ENCODE peak calls at places on chromosome 7, in seven cellular contexts. S is CD8-positive, alpha-beta memory T cell; R is colonic mucosa; D is fibroblast of lung; I is upper lobe of right lung; J is lower lobe of right lung; N is right atrium auricular region. V is an unnamed sample.

GRCh38 chr7:2024227-2024918 is 208.4 kb downstream of the MAD1L1 start:
- DNase-seq in S (no peak), R (no peak), D (peak), I (peak), J (peak), N (no peak), V (no peak)

GRCh38 chr7:19665399-19666008 is 43.3 kb downstream of the POLR1F start:
- DNase-seq in S (no peak), R (no peak), D (peak), I (no peak), J (no peak), N (no peak), V (peak)

GRCh38 chr7:66167773-66168367 is 37.3 kb upstream of the TPST1 start:
- DNase-seq in S (no peak), R (no peak), D (peak), I (no peak), J (no peak), N (no peak), V (no peak)

GRCh38 chr7:41003031-41003925 is 699.6 kb downstream of the INHBA start:
- DNase-seq in S (no peak), R (peak), D (peak), I (peak), J (peak), N (no peak), V (peak)

GRCh38 chr7:101235050-101235449 is 2.6 kb downstream of the CLDN15 start:
- DNase-seq in S (no peak), R (no peak), D (no peak), I (no peak), J (no peak), N (no peak), V (peak)

GRCh38 chr7:129091484-129092002 is 36.6 kb upstream of the TNPO3 start:
- DNase-seq in S (peak), R (peak), D (peak), I (peak), J (peak), N (peak), V (peak)

GRCh38 chr7:155470686-155471638 is 13.0 kb downstream of the EN2 start:
- DNase-seq in S (no peak), R (no peak), D (no peak), I (no peak), J (no peak), N (no peak), V (no peak)

GRCh38 chr7:87435546-87435945 is 39.9 kb downstream of the ABCB4 start:
- DNase-seq in S (no peak), R (no peak), D (peak), I (no peak), J (no peak), N (no peak), V (no peak)

GRCh38 chr7:17234398-17235021 is 63.9 kb upstream of the AHR start:
- DNase-seq in S (peak), R (peak), D (peak), I (no peak), J (no peak), N (no peak), V (peak)

GRCh38 chr7:26198133-26198780 is 2.3 kb downstream of the HNRNPA2B1 start:
- DNase-seq in S (no peak), R (peak), D (no peak), I (no peak), J (no peak), N (no peak), V (peak)

GRCh38 chr7:134752006-134752760 is 27.3 kb upstream of the CALD1 start:
- DNase-seq in S (no peak), R (no peak), D (peak), I (no peak), J (no peak), N (no peak), V (no peak)

GRCh38 chr7:34354906-34355305 is 303.1 kb upstream of the NPSR1 start:
- DNase-seq in S (no peak), R (no peak), D (peak), I (no peak), J (no peak), N (no peak), V (no peak)

GRCh38 chr7:24882989-24883631 is 96.9 kb downstream of the OSBPL3 start:
- DNase-seq in S (no peak), R (no peak), D (peak), I (no peak), J (no peak), N (peak), V (no peak)

GRCh38 chr7:77326131-77326530 is 90.0 kb downstream of the GSAP start:
- DNase-seq in S (no peak), R (no peak), D (no peak), I (no peak), J (no peak), N (no peak), V (no peak)

GRCh38 chr7:146788008-146788407 is 671.4 kb downstream of the CNTNAP2 start:
- DNase-seq in S (no peak), R (no peak), D (no peak), I (no peak), J (no peak), N (no peak), V (no peak)

GRCh38 chr7:12889391-12889790 is 202.0 kb downstream of the ARL4A start:
- DNase-seq in S (no peak), R (no peak), D (peak), I (no peak), J (no peak), N (no peak), V (no peak)

GRCh38 chr7:140478361-140479061 is 794 bp downstream of the MKRN1 start:
- DNase-seq in S (no peak), R (peak), D (peak), I (peak), J (peak), N (no peak), V (peak)

GRCh38 chr7:84447636-84448293 is 253.2 kb upstream of the SEMA3A start:
- DNase-seq in S (no peak), R (no peak), D (no peak), I (no peak), J (no peak), N (no peak), V (no peak)

GRCh38 chr7:8277394-8277982 is 15.5 kb upstream of the ICA1 start:
- DNase-seq in S (no peak), R (no peak), D (no peak), I (no peak), J (no peak), N (no peak), V (peak)

GRCh38 chr7:45146531-45147379 is 10.8 kb upstream of the RAMP3 start:
- DNase-seq in S (no peak), R (no peak), D (no peak), I (peak), J (no peak), N (no peak), V (peak)

GRCh38 chr7:102253076-102253972 is 33.3 kb upstream of the SH2B2 start:
- DNase-seq in S (no peak), R (no peak), D (no peak), I (no peak), J (no peak), N (no peak), V (no peak)

GRCh38 chr7:103540986-103541385 is 95.0 kb upstream of the SLC26A5 start:
- DNase-seq in S (no peak), R (no peak), D (peak), I (no peak), J (no peak), N (no peak), V (no peak)

GRCh38 chr7:81676813-81677212 is 93.0 kb downstream of the HGF start:
- DNase-seq in S (no peak), R (no peak), D (peak), I (no peak), J (no peak), N (no peak), V (no peak)
- H3K27ac ChIP-seq in S (no peak), R (no peak), D (no peak), I (no peak), J (no peak), N (peak), V (no peak)

DNA sequence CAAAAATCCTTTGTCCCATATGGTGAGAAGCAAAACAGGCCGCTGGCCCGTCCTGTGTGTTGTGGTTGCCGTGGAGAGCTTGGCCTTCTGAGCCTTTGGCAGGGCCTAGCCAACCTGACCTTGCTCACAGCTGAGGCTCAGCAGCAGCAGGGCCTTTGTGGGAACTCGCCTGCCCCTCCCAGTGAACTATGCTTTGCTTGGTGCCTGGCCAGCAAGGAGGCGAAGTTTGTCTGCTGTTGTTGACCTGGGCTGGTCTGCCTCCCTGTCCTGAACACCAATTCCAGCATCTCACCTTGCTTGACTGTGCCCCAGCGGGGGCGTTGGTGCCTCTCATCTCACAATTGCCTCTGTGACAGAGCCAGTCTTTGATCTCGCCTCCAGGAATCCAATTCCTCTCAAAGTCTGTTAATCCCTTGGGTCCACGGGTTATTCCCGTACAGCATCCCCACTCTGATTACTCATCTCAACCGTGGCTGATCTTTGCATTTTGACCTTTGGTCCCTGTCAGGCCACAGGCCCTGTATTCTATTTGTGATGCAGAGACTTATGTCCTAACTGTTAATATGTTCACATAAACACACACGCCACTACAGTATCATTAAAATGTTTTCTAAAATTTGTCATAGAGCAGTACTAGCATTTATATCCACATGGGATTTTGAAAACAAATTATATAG is 22.6 kb downstream of the EPDR1 start:
- DNase-seq in S (no peak), R (peak), D (peak), I (peak), J (peak), N (peak), V (peak)
- H3K27ac ChIP-seq in S (no peak), R (peak), D (no peak), I (peak), J (peak), N (peak), V (peak)

DNA sequence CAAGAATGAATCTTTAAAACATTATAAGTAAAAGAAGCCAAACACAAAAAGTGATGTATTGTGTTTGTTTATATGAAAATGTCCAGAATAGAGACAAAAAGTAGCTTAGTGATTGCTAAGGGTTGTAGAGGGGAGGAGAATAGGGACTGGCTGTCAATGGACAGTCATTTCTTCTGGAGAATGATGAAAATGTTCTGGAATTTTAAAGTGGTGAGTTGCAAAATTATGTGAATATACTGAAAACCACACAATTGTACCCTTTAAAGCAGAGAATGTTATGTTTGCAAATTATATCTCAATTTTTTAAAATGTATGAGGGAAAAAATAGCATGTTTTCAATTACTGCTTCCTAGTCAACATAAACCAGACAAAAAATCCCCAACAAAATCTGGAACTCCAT is 174.2 kb downstream of the KMT2E start:
- DNase-seq in S (no peak), R (no peak), D (peak), I (no peak), J (no peak), N (no peak), V (no peak)
- H3K27ac ChIP-seq in S (no peak), R (no peak), D (no peak), I (no peak), J (no peak), N (no peak), V (no peak)

GRCh38 chr7:106287786-106288185 is 3.0 kb upstream of the NAMPT start:
- DNase-seq in S (no peak), R (peak), D (no peak), I (no peak), J (no peak), N (no peak), V (peak)
- H3K27ac ChIP-seq in S (no peak), R (peak), D (no peak), I (no peak), J (no peak), N (no peak), V (no peak)

DNA sequence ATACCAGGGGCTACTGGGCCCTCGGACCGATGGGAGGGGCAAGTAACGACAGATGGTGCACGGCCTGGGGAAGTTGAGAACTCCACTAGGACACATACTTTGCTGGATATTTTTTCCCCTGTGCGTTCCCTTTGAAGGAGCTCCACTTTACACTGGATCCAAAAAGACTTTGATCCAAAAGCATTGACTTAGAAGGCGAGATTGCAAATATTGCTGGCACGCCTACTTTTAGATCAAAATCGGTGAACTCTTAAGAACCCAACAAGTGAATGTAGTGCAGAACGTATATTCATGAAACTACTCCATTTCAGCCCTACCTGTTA is 436 bp upstream of the SLC25A13 start:
- DNase-seq in S (no peak), R (no peak), D (no peak), I (no peak), J (no peak), N (no peak), V (peak)
- H3K27ac ChIP-seq in S (peak), R (peak), D (no peak), I (peak), J (peak), N (peak), V (peak)

GRCh38 chr7:4806983-4807625 is 31.7 kb downstream of the AP5Z1 start:
- DNase-seq in S (no peak), R (no peak), D (no peak), I (no peak), J (peak), N (no peak), V (no peak)

GRCh38 chr7:4807708-4808420 is 32.4 kb downstream of the AP5Z1 start:
- DNase-seq in S (no peak), R (no peak), D (no peak), I (no peak), J (no peak), N (no peak), V (no peak)

GRCh38 chr7:4809091-4809591 is 33.7 kb downstream of the AP5Z1 start:
- DNase-seq in S (peak), R (no peak), D (no peak), I (no peak), J (peak), N (no peak), V (no peak)

GRCh38 chr7:4809691-4810090 is 34.3 kb downstream of the AP5Z1 start:
- DNase-seq in S (no peak), R (no peak), D (peak), I (no peak), J (no peak), N (no peak), V (no peak)

DNA sequence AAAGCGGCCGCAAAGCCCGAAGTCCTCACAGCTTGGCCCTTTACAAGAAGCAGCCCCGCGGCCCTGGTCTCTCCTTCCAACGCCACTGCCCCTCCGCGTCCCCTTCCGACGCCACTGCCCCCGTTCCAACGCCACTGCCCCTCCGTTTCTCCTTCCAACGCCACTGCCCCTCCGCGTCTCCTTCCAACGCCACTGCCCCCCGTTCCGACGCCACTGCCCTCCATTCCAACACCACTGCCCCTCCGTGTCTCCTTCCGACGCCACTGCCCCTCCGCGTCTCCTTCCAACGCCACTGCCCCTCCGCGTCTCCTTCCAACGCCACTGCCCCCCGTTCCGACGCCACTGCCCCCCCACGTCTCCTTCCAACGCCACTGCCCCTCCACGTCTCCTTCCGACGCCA is 33.1 kb downstream of the AP5Z1 start:
- DNase-seq in S (no peak), R (no peak), D (no peak), I (no peak), J (peak), N (no peak), V (no peak)
- H3K27ac ChIP-seq in S (no peak), R (no peak), D (no peak), I (no peak), J (no peak), N (peak), V (no peak)